ENCODE peak calls at places on chromosomes 4 and X, in eight cellular contexts. M is astrocyte; C is PC-3; W is CD4-positive, alpha-beta memory T cell; U is fibroblast of lung; Y is sigmoid colon; P is psoas muscle; E is H9. X is an unnamed sample. For H3K9me3, the result is how much of the 10 kb centered on the place peaks cover.

GRCh38 chrX:72255445-72255844 is 16.6 kb upstream of the ERCC6L start:
- DNase-seq in M (no peak), C (no peak), W (no peak), U (no peak), Y (no peak), P (no peak), E (peak), X (no peak)

GRCh38 chr4:41665808-41666207 is 82.7 kb downstream of the PHOX2B start:
- DNase-seq in M (no peak), C (no peak), W (no peak), U (no peak), Y (no peak), P (no peak), E (no peak), X (no peak)

GRCh38 chr4:24476209-24476781 is 108.1 kb downstream of the DHX15 start:
- DNase-seq in M (peak), C (peak), W (no peak), U (peak), Y (no peak), P (no peak), E (no peak), X (no peak)

GRCh38 chrX:25131055-25131454 is 115.3 kb upstream of the ARX start:
- DNase-seq in M (no peak), C (peak), W (no peak), U (no peak), Y (no peak), P (no peak), E (no peak), X (no peak)

GRCh38 chrX:52341493-52341892 is 27.3 kb upstream of the XAGE2 start:
- DNase-seq in M (no peak), C (peak), W (no peak), U (no peak), Y (no peak), P (no peak), E (no peak), X (no peak)

GRCh38 chr4:71441186-71442169 is 102.7 kb downstream of the SLC4A4 start:
- DNase-seq in M (peak), C (peak), W (no peak), U (no peak), Y (no peak), P (no peak), E (no peak), X (no peak)

GRCh38 chr4:117134386-117134785 is 49.0 kb upstream of the TRAM1L1 start:
- DNase-seq in M (peak), C (peak), W (no peak), U (peak), Y (no peak), P (no peak), E (peak), X (no peak)

GRCh38 chr4:105145913-105146285 is 777 bp upstream of the TET2 start:
- DNase-seq in M (no peak), C (no peak), W (peak), U (no peak), Y (peak), P (no peak), E (peak), X (peak)

DNA sequence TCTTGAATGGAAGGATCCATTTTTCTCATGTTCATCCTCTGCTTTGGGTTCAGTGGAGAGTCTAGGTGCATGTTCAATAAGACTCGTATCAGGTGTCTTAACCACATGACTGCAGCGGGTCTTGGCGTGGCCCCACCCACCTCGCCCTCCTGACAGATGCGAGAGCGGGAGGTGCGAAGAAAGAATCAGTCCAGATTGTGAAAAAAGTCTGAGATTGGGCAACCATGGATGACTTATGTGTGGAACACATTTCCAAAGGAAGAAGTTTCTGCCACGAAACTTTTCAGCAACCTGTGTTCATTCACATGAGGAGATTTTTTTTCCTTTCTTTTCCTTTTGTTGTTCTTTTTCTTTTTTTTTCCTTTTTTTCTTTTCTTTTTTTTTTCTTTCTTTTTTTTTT is 66.8 kb downstream of the NSD2 start:
- DNase-seq in M (no peak), C (no peak), W (no peak), U (peak), Y (no peak), P (no peak), E (no peak), X (no peak)
- H3K9me3 ChIP-seq in M (under half), C (under half), W (under half), U (under half), Y (under half), P (under half), E (under half), X (under half)

GRCh38 chr4:34043131-34043530 is 2201.2 kb downstream of the ARAP2 start:
- DNase-seq in M (no peak), C (no peak), W (no peak), U (peak), Y (no peak), P (no peak), E (no peak), X (no peak)
- H3K9me3 ChIP-seq in M (under half), C (under half), W (under half), U (under half), Y (under half), P (under half), E (under half), X (under half)

GRCh38 chrX:76126851-76127250 is 46.0 kb upstream of the PBDC1 start:
- DNase-seq in M (no peak), C (no peak), W (no peak), U (no peak), Y (no peak), P (no peak), E (no peak), X (no peak)

DNA sequence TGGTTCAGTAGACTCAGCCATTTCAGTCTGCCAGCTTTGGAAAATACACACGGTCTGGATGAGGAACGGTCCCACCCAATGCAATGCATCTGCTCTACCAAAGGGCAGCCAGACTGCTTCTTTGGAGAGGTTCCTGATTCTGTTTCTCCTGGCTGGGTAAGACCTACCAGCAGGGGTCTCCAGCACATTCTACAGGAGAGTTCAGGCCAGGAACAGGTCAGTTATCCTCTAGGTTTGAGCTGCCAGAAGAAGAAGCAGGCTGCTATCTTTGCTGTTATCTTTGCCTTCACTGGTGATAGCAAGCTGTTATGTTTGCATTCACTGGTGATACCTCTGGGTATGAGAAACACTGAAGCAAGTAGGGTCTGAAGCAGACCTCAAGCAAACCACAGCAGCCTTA is 45.5 kb upstream of the PBDC1 start:
- DNase-seq in M (no peak), C (no peak), W (no peak), U (no peak), Y (no peak), P (no peak), E (no peak), X (no peak)
- H3K9me3 ChIP-seq in M (under half), C (under half), W (under half), U (under half), Y (under half), P (under half), E (under half), X (under half)

DNA sequence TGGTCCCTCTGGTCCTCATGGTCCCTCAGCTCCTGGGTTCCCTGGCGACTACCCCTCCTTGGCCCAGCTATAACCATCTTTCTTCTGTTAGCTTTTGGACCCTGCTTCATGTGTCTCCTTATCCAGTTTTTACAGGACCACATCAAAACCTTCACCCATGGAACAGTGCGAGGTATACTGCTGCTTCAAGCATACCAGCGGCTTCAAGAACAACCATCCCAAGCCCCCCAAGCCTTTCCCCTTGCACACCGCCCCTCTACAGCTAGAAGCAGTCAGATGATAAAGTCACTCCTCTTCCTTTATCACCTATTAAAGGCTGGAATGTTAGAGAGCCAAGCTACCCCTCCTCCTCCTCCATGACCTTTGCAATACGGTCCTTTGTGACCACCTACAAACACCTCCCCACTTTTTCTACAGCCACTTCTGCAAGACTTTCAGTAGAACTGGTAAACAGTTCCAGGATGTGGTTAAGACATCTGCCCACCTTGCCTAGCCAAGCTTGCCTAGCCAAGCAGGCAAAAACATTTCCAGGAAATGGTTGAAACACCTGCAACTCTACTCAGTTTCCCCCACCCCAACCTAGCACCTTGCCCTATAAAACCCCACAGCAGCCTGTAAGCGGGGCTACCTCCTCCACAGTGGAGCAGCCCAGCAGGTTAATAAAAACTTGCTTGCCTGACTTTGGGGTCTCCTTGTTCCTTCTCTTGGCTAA is 125.7 kb downstream of the ZC4H2 start:
- DNase-seq in M (no peak), C (no peak), W (no peak), U (no peak), Y (no peak), P (no peak), E (no peak), X (no peak)
- H3K9me3 ChIP-seq in M (under half), C (under half), W (under half), U (under half), Y (under half), P (under half), E (under half), X (under half)

GRCh38 chr4:252065-252601 is 53.1 kb downstream of the ZNF732 start:
- DNase-seq in M (no peak), C (no peak), W (no peak), U (no peak), Y (no peak), P (no peak), E (no peak), X (no peak)
- H3K9me3 ChIP-seq in M (under half), C (under half), W (under half), U (under half), Y (under half), P (half or more), E (half or more), X (under half)

DNA sequence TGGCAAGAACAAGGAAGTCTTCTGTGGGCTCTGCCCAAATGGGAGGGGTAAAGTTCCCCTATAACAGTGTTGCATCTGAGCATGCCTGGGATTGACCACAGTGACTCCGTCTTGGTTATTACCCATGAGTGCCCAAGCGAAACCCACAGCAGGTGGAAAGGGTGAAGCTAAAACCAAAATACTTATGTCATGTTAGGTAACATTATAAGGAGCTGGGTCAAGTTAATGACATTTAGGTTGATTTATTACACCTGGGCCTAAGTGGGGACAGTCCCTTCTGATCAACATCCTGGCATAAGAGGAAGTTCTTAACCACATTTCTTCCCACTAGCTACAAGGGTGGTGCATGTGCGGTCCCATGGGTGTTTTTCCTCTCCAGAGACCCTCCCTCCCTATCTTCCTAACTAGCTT is 1.3 kb upstream of the ZNF732 start:
- DNase-seq in M (no peak), C (no peak), W (no peak), U (no peak), Y (no peak), P (no peak), E (no peak), X (no peak)
- H3K9me3 ChIP-seq in M (under half), C (under half), W (under half), U (under half), Y (under half), P (under half), E (under half), X (under half)

DNA sequence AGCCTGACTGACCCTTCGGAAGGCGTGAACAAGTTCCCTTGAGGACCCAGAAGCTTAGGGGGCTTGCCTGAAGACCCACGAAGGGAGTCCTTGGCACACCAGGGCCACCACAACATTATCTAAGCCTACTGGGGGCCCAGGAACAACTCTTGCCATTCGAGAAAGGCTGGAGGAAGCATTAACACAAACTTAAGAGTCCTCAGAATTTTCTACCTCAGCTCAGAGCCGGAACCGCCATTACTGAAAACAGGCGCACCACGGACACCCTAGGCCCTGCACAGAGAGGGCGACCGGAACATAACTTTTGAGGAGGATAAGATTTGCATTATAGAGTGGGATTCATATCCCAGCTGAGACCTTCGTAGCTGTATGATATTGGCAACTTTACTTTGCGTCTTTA is 229.1 kb downstream of the ADAM29 start:
- DNase-seq in M (no peak), C (no peak), W (no peak), U (no peak), Y (no peak), P (no peak), E (no peak), X (no peak)
- H3K9me3 ChIP-seq in M (under half), C (under half), W (under half), U (under half), Y (under half), P (under half), E (under half), X (under half)

GRCh38 chr4:37320518-37321235 is 76.1 kb downstream of the NWD2 start:
- DNase-seq in M (no peak), C (no peak), W (no peak), U (no peak), Y (no peak), P (no peak), E (no peak), X (no peak)

GRCh38 chr4:37326852-37327251 is 82.3 kb downstream of the NWD2 start:
- DNase-seq in M (no peak), C (no peak), W (no peak), U (no peak), Y (no peak), P (no peak), E (no peak), X (no peak)

GRCh38 chr4:37322122-37322521 is 77.6 kb downstream of the NWD2 start:
- DNase-seq in M (no peak), C (peak), W (no peak), U (no peak), Y (no peak), P (no peak), E (no peak), X (no peak)

GRCh38 chr4:37324526-37324925 is 80.0 kb downstream of the NWD2 start:
- DNase-seq in M (no peak), C (no peak), W (no peak), U (no peak), Y (no peak), P (no peak), E (no peak), X (no peak)
- H3K9me3 ChIP-seq in M (under half), C (under half), W (under half), U (under half), Y (under half), P (under half), E (under half), X (under half)

DNA sequence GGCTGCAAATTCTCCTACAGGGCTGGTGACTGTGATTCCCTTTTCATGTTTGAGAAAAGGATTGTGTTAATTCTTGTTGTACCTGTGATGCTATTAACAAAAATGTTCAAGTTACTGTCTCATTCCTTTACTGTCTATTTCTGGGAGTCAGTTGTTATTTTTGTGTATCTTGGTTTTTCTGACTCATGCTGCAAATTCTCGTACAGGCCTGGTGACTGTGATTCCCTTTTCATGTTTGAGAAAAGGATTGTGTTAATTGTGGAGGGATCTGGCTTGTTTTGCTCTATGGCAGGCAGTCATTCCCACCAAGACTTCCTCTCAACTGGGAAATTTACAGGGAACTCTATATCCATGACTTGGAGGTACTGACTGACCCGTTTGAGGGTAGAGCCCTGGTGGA is 693.4 kb upstream of the INTU start:
- DNase-seq in M (peak), C (peak), W (no peak), U (peak), Y (no peak), P (no peak), E (no peak), X (peak)
- H3K9me3 ChIP-seq in M (under half), C (under half), W (under half), U (under half), Y (under half), P (under half), E (under half), X (under half)

X was measured in MG63.